ENCODE peak calls at places on chromosomes 3 and 15, in six cellular contexts. A is mesendoderm, C is PC-9, U is K562, Z is fibroblast of lung, P is IMR-90. W is an unnamed sample.

GRCh38 chr3:123632161-123632655 is 47.4 kb upstream of the HACD2 start:
- DNase-seq in C (no peak), U (no peak), A (peak; percentile 44), P (peak; percentile 80), Z (peak; percentile 48), W (peak; percentile 22)

GRCh38 chr15:33860749-33861148 is 107.5 kb upstream of the CHRM5 start:
- DNase-seq in A (peak; percentile 43), P (peak; percentile 61), Z (peak; percentile 74), U (no peak), C (peak; percentile 38), W (no peak)

GRCh38 chr15:73654659-73655058 is 21.5 kb upstream of the NPTN start:
- DNase-seq in C (no peak), P (no peak), U (no peak), Z (no peak), A (no peak), W (no peak)

GRCh38 chr3:118942195-118942594 is 92.5 kb downstream of the IGSF11 start:
- DNase-seq in Z (no peak), A (no peak), U (no peak), P (no peak), C (no peak), W (no peak)

GRCh38 chr15:33846862-33847261 is 121.4 kb upstream of the CHRM5 start:
- DNase-seq in Z (no peak), U (no peak), A (peak; percentile 16), C (no peak), P (no peak), W (no peak)

GRCh38 chr3:52787672-52788625 is 6.6 kb upstream of the ITIH3 start:
- DNase-seq in A (no peak), C (no peak), U (no peak), P (no peak), Z (no peak), W (no peak)

GRCh38 chr3:64063207-64063981 is 40.1 kb upstream of the PSMD6 start:
- DNase-seq in P (peak; percentile 38), C (no peak), U (no peak), Z (peak; percentile 77), A (peak; percentile 76), W (peak; percentile 20)

GRCh38 chr15:59846100-59846499 is 157.0 kb upstream of the BNIP2 start:
- DNase-seq in C (no peak), P (no peak), Z (no peak), A (no peak), U (no peak), W (no peak)

GRCh38 chr3:131705558-131706051 is 202.8 kb upstream of the MRPL3 start:
- DNase-seq in A (peak; percentile 84), P (no peak), U (no peak), C (peak; percentile 3), Z (peak; percentile 76), W (peak; percentile 5)

GRCh38 chr15:101063891-101064794 is 145.0 kb downstream of the LRRK1 start:
- DNase-seq in C (no peak), Z (peak; percentile 62), A (no peak), P (no peak), U (no peak), W (no peak)

GRCh38 chr15:50686468-50687301 is at the start of gene TRPM7:
- DNase-seq in U (peak; percentile 90), P (peak; percentile 81), Z (peak; percentile 83), C (peak; percentile 87), A (peak; percentile 91), W (peak; percentile 95)

GRCh38 chr15:39887832-39888231 is 32.2 kb downstream of the GPR176 start:
- DNase-seq in U (no peak), C (peak; percentile 14), Z (peak; percentile 35), P (peak; percentile 50), A (peak; percentile 79), W (no peak)

GRCh38 chr15:88529021-88529630 is 17.4 kb downstream of the DET1 start:
- DNase-seq in Z (no peak), P (peak; percentile 68), A (no peak), C (no peak), U (no peak), W (no peak)

GRCh38 chr15:63363292-63363691 is 18.4 kb downstream of the CA12 start:
- DNase-seq in Z (no peak), C (no peak), U (peak; percentile 72), P (no peak), A (peak; percentile 15), W (no peak)

DNA sequence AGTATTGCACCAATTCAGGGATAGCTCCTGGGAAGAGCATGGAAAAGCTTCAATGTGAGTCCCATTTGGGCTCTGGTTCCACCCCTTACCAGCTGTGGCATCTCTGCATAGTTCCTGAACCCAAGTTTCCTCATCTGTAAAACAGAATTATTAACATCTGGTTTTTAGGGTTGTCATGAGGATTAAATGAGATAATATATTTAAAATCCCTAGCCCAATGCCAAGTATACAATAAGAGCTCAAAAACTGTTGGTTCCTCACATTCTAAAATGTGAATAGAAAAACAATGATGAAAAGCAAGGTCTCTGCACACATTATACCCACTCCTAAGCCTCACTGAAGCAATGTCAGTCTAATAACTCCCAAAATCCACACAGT is 237.3 kb upstream of the WNT5A start:
- DNase-seq in U (no peak), P (no peak), C (no peak), Z (no peak), A (no peak), W (no peak)
- H3K27ac ChIP-seq in U (no peak overlapping the region), P (no peak overlapping the region), C (no peak overlapping the region), Z (no peak overlapping the region), A (no peak overlapping the region), W (no peak overlapping the region)

GRCh38 chr3:189586941-189587687 is 44.1 kb upstream of the TP63 start:
- DNase-seq in P (no peak), C (no peak), Z (no peak), U (no peak), A (no peak), W (no peak)
- H3K4me2 ChIP-seq in P (no peak overlapping the region), C (peak overlapping the region; percentile 61), Z (no peak overlapping the region), U (no peak overlapping the region), A (no peak overlapping the region), W (no peak overlapping the region)

GRCh38 chr3:156619376-156619775 is 55.0 kb upstream of the TIPARP start:
- DNase-seq in C (no peak), U (no peak), A (no peak), Z (peak; percentile 49), P (peak; percentile 36), W (no peak)

GRCh38 chr3:156617781-156618180 is 56.6 kb upstream of the TIPARP start:
- DNase-seq in A (no peak), Z (no peak), C (no peak), U (no peak), P (no peak), W (no peak)

GRCh38 chr3:156620260-156620659 is 54.1 kb upstream of the TIPARP start:
- DNase-seq in P (peak; percentile 36), U (peak; percentile 46), C (no peak), A (no peak), Z (peak; percentile 48), W (no peak)

GRCh38 chr3:156617145-156617544 is 57.2 kb upstream of the TIPARP start:
- DNase-seq in Z (peak; percentile 33), U (no peak), C (no peak), P (no peak), A (no peak), W (no peak)

DNA sequence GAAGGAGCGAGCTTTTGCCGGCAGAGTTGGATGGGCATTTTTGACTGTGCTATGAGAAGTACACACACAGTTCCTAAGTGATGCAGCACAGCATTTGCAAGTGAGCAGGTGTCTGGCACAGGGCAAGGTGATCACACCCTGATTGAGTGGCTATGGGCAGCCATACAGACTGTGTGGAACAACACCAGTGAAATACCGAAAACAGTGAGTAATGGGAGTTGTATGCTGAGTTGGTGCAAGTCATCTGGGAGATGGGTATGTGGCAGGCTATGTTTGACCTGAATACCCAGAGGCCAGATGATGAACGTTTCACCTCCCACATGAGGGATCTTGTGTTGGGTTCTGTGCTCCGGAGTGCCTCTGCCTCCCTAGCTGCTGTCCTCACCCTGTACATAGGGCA is 53.5 kb upstream of the TIPARP start:
- DNase-seq in U (no peak), C (no peak), Z (peak; percentile 40), P (no peak), A (no peak), W (no peak)
- H3K27ac ChIP-seq in U (no peak overlapping the region), C (no peak overlapping the region), Z (no peak overlapping the region), P (no peak overlapping the region), A (no peak overlapping the region), W (no peak overlapping the region)

DNA sequence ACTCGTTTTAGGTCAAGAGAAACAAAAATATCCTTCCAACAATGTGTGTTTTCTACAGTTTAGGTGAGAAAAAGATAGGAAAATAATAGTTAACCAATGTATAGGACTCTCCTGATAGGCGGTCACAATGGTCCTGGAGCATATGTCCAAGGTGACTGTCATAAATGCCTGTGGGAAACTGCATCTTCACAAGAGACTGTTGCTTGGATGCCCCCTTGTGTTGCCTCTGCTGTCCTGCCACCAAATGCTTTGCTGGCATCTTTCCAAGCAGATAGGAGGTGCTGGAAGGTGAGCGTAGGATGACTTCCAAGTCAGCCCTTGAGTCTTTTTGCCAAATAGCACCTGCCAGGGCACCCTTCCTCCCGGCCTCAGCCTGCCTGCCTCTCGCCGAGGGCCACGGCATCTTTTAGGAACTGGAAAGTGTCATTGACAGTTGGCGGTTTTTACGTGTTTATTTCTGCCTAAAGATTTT is 24.1 kb upstream of the SACM1L start:
- DNase-seq in A (peak; percentile 81), C (no peak), U (peak; percentile 81), Z (no peak), P (peak; percentile 39), W (peak; percentile 60)
- H3K4me2 ChIP-seq in A (no peak overlapping the region), C (no peak overlapping the region), U (peak overlapping the region; percentile 44), Z (no peak overlapping the region), P (no peak overlapping the region), W (no peak overlapping the region)

GRCh38 chr15:42593143-42593542 is 17.7 kb downstream of the STARD9 start:
- DNase-seq in A (no peak), Z (no peak), U (no peak), P (peak; percentile 21), C (no peak), W (no peak)

GRCh38 chr15:42590619-42591237 is 15.3 kb downstream of the STARD9 start:
- DNase-seq in C (no peak), Z (no peak), P (no peak), U (no peak), A (no peak), W (no peak)

GRCh38 chr15:42595641-42596240 is 20.3 kb downstream of the STARD9 start:
- DNase-seq in P (peak; percentile 63), Z (no peak), U (no peak), A (no peak), C (no peak), W (no peak)

GRCh38 chr15:42591238-42591936 is 16.0 kb downstream of the STARD9 start:
- DNase-seq in C (no peak), A (peak; percentile 56), Z (peak; percentile 51), P (peak; percentile 54), U (peak; percentile 41), W (no peak)
- H3K27ac ChIP-seq in C (no peak overlapping the region), A (no peak overlapping the region), Z (no peak overlapping the region), P (no peak overlapping the region), U (no peak overlapping the region), W (no peak overlapping the region)

DNA sequence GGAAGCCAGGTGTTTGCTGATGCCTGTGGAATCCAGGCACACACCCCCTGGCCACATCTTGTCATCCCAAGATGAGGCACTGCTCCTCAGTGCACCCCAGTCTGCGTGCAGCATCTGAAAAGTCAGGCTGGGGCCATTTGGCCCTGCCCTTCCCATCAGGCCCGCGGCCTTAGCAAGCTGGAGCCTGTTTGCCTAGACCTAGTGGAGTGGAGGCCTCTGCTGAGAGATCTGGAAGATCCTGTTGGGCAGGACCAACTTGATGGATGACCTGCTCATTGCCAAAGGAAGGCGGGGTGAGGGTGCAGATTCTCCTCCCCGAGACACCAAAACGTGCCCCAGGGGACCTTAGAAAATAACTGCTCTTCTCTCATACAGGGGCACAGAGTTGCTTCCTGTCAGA is 220.2 kb downstream of the SHQ1 start:
- DNase-seq in C (peak; percentile 90), P (no peak), Z (no peak), U (no peak), A (peak; percentile 18), W (no peak)
- H3K4me2 ChIP-seq in C (peak overlapping the region; percentile 75), P (no peak overlapping the region), Z (no peak overlapping the region), U (no peak overlapping the region), A (no peak overlapping the region), W (no peak overlapping the region)